ENCODE peak calls at places on chromosomes 7 and 10, in five cellular contexts. One of them, this sample, is unnamed.
A peak's percentile ranks its signal among the peaks of the same experiment; 100 is the strongest.

GRCh38 chr7:31073486-31074383 is 21.6 kb downstream of the ADCYAP1R1 start:
- DNase-seq in M059J: peak; percentile 61
- DNase-seq in LoVo: no peak
- DNase-seq in activated naive CD4-positive, alpha-beta T cell treated with Interleukin-2 at 50 U/mL for 16 hours: no peak
- DNase-seq in SW 1271: no peak
- DNase-seq in this sample: no peak

GRCh38 chr10:100483876-100484666 is 21.3 kb downstream of the WNT8B start:
- DNase-seq in M059J: no peak
- DNase-seq in LoVo: no peak
- DNase-seq in activated naive CD4-positive, alpha-beta T cell treated with Interleukin-2 at 50 U/mL for 16 hours: no peak
- DNase-seq in SW 1271: no peak
- DNase-seq in this sample: no peak

GRCh38 chr10:60413306-60414012 is 23.8 kb upstream of the ANK3 start:
- DNase-seq in M059J: no peak
- DNase-seq in LoVo: no peak
- DNase-seq in activated naive CD4-positive, alpha-beta T cell treated with Interleukin-2 at 50 U/mL for 16 hours: no peak
- DNase-seq in SW 1271: no peak
- DNase-seq in this sample: no peak

GRCh38 chr7:55770778-55771177 is 91.8 kb downstream of the SEPTIN14 start:
- DNase-seq in M059J: peak; percentile 3
- DNase-seq in LoVo: peak; percentile 20
- DNase-seq in activated naive CD4-positive, alpha-beta T cell treated with Interleukin-2 at 50 U/mL for 16 hours: no peak
- DNase-seq in SW 1271: no peak
- DNase-seq in this sample: no peak

GRCh38 chr7:74379938-74380337 is 73.8 kb upstream of the GTF2IRD1 start:
- DNase-seq in M059J: no peak
- DNase-seq in LoVo: no peak
- DNase-seq in activated naive CD4-positive, alpha-beta T cell treated with Interleukin-2 at 50 U/mL for 16 hours: no peak
- DNase-seq in SW 1271: no peak
- DNase-seq in this sample: peak; percentile 74

GRCh38 chr7:40948239-40948638 is 754.7 kb downstream of the INHBA start:
- DNase-seq in M059J: no peak
- DNase-seq in LoVo: no peak
- DNase-seq in activated naive CD4-positive, alpha-beta T cell treated with Interleukin-2 at 50 U/mL for 16 hours: no peak
- DNase-seq in SW 1271: no peak
- DNase-seq in this sample: no peak

GRCh38 chr10:64396105-64396504 is 874.9 kb downstream of the REEP3 start:
- DNase-seq in M059J: peak; percentile 0
- DNase-seq in LoVo: no peak
- DNase-seq in activated naive CD4-positive, alpha-beta T cell treated with Interleukin-2 at 50 U/mL for 16 hours: no peak
- DNase-seq in SW 1271: no peak
- DNase-seq in this sample: no peak

GRCh38 chr7:112272921-112273561 is 66.5 kb downstream of the ZNF277 start:
- DNase-seq in M059J: peak; percentile 48
- DNase-seq in LoVo: peak; percentile 32
- DNase-seq in activated naive CD4-positive, alpha-beta T cell treated with Interleukin-2 at 50 U/mL for 16 hours: no peak
- DNase-seq in SW 1271: no peak
- DNase-seq in this sample: no peak

GRCh38 chr10:33240931-33241330 is 93.5 kb downstream of the NRP1 start:
- DNase-seq in M059J: no peak
- DNase-seq in LoVo: no peak
- DNase-seq in activated naive CD4-positive, alpha-beta T cell treated with Interleukin-2 at 50 U/mL for 16 hours: no peak
- DNase-seq in SW 1271: no peak
- DNase-seq in this sample: no peak